ENCODE peak calls at places on chromosomes 3 and 15, in six cellular contexts. One of them, this sample, is unnamed.

GRCh38 chr3:38155825-38156224 is 9.5 kb upstream of the OXSR1 start:
- DNase-seq in GM10248: no peak
- DNase-seq in stimulated activated naive B cell treated with anti-CD40 and anti-IgM and Interleukin-4, amounts not matched to agents 10 μg/mL and 1 μg/mL and 100 μg/mL, for 72 hours: no peak
- DNase-seq in GM13977: no peak
- DNase-seq in EL: no peak
- DNase-seq in stimulated activated CD8-positive, alpha-beta memory T cell treated with anti-CD3 and anti-CD28 coated beads, Interleukin-12 subunit alpha, Interleukin-12 subunit beta, amount 100 ng/mL, for 4 hours: no peak
- DNase-seq in this sample: no peak

GRCh38 chr15:23038741-23039150 is 623 bp downstream of the TUBGCP5 start:
- DNase-seq in GM10248: no peak
- DNase-seq in stimulated activated naive B cell treated with anti-CD40 and anti-IgM and Interleukin-4, amounts not matched to agents 10 μg/mL and 1 μg/mL and 100 μg/mL, for 72 hours: no peak
- DNase-seq in GM13977: no peak
- DNase-seq in EL: peak
- DNase-seq in stimulated activated CD8-positive, alpha-beta memory T cell treated with anti-CD3 and anti-CD28 coated beads, Interleukin-12 subunit alpha, Interleukin-12 subunit beta, amount 100 ng/mL, for 4 hours: no peak
- DNase-seq in this sample: peak

GRCh38 chr3:94049267-94049666 is 13.4 kb downstream of the DHFR2 start:
- DNase-seq in GM10248: no peak
- DNase-seq in stimulated activated naive B cell treated with anti-CD40 and anti-IgM and Interleukin-4, amounts not matched to agents 10 μg/mL and 1 μg/mL and 100 μg/mL, for 72 hours: no peak
- DNase-seq in GM13977: no peak
- DNase-seq in EL: no peak
- DNase-seq in stimulated activated CD8-positive, alpha-beta memory T cell treated with anti-CD3 and anti-CD28 coated beads, Interleukin-12 subunit alpha, Interleukin-12 subunit beta, amount 100 ng/mL, for 4 hours: no peak
- DNase-seq in this sample: no peak

GRCh38 chr3:24763421-24763820 is 268.8 kb upstream of the THRB start:
- DNase-seq in GM10248: no peak
- DNase-seq in stimulated activated naive B cell treated with anti-CD40 and anti-IgM and Interleukin-4, amounts not matched to agents 10 μg/mL and 1 μg/mL and 100 μg/mL, for 72 hours: no peak
- DNase-seq in GM13977: no peak
- DNase-seq in EL: peak
- DNase-seq in stimulated activated CD8-positive, alpha-beta memory T cell treated with anti-CD3 and anti-CD28 coated beads, Interleukin-12 subunit alpha, Interleukin-12 subunit beta, amount 100 ng/mL, for 4 hours: no peak
- DNase-seq in this sample: peak

GRCh38 chr15:57220220-57220619 is 156.1 kb upstream of the CGNL1 start:
- DNase-seq in GM10248: no peak
- DNase-seq in stimulated activated naive B cell treated with anti-CD40 and anti-IgM and Interleukin-4, amounts not matched to agents 10 μg/mL and 1 μg/mL and 100 μg/mL, for 72 hours: no peak
- DNase-seq in GM13977: no peak
- DNase-seq in EL: peak
- DNase-seq in stimulated activated CD8-positive, alpha-beta memory T cell treated with anti-CD3 and anti-CD28 coated beads, Interleukin-12 subunit alpha, Interleukin-12 subunit beta, amount 100 ng/mL, for 4 hours: no peak
- DNase-seq in this sample: no peak

GRCh38 chr3:137105277-137105977 is 147.6 kb downstream of the IL20RB start:
- DNase-seq in GM10248: peak
- DNase-seq in stimulated activated naive B cell treated with anti-CD40 and anti-IgM and Interleukin-4, amounts not matched to agents 10 μg/mL and 1 μg/mL and 100 μg/mL, for 72 hours: no peak
- DNase-seq in GM13977: peak
- DNase-seq in EL: peak
- DNase-seq in stimulated activated CD8-positive, alpha-beta memory T cell treated with anti-CD3 and anti-CD28 coated beads, Interleukin-12 subunit alpha, Interleukin-12 subunit beta, amount 100 ng/mL, for 4 hours: no peak
- DNase-seq in this sample: peak

GRCh38 chr3:190252080-190252479 is 70.2 kb downstream of the CLDN1 start:
- DNase-seq in GM10248: no peak
- DNase-seq in stimulated activated naive B cell treated with anti-CD40 and anti-IgM and Interleukin-4, amounts not matched to agents 10 μg/mL and 1 μg/mL and 100 μg/mL, for 72 hours: no peak
- DNase-seq in GM13977: no peak
- DNase-seq in EL: peak
- DNase-seq in stimulated activated CD8-positive, alpha-beta memory T cell treated with anti-CD3 and anti-CD28 coated beads, Interleukin-12 subunit alpha, Interleukin-12 subunit beta, amount 100 ng/mL, for 4 hours: no peak
- DNase-seq in this sample: no peak

GRCh38 chr3:79415351-79415750 is 352.4 kb downstream of the ROBO1 start:
- DNase-seq in GM10248: no peak
- DNase-seq in stimulated activated naive B cell treated with anti-CD40 and anti-IgM and Interleukin-4, amounts not matched to agents 10 μg/mL and 1 μg/mL and 100 μg/mL, for 72 hours: no peak
- DNase-seq in GM13977: no peak
- DNase-seq in EL: no peak
- DNase-seq in stimulated activated CD8-positive, alpha-beta memory T cell treated with anti-CD3 and anti-CD28 coated beads, Interleukin-12 subunit alpha, Interleukin-12 subunit beta, amount 100 ng/mL, for 4 hours: no peak
- DNase-seq in this sample: no peak

GRCh38 chr3:62995142-62995541 is 119.9 kb upstream of the CADPS start:
- DNase-seq in GM10248: no peak
- DNase-seq in stimulated activated naive B cell treated with anti-CD40 and anti-IgM and Interleukin-4, amounts not matched to agents 10 μg/mL and 1 μg/mL and 100 μg/mL, for 72 hours: no peak
- DNase-seq in GM13977: no peak
- DNase-seq in EL: no peak
- DNase-seq in stimulated activated CD8-positive, alpha-beta memory T cell treated with anti-CD3 and anti-CD28 coated beads, Interleukin-12 subunit alpha, Interleukin-12 subunit beta, amount 100 ng/mL, for 4 hours: no peak
- DNase-seq in this sample: no peak

GRCh38 chr15:85766007-85766831 is 28.5 kb downstream of the KLHL25 start:
- DNase-seq in GM10248: no peak
- DNase-seq in stimulated activated naive B cell treated with anti-CD40 and anti-IgM and Interleukin-4, amounts not matched to agents 10 μg/mL and 1 μg/mL and 100 μg/mL, for 72 hours: no peak
- DNase-seq in GM13977: no peak
- DNase-seq in EL: no peak
- DNase-seq in stimulated activated CD8-positive, alpha-beta memory T cell treated with anti-CD3 and anti-CD28 coated beads, Interleukin-12 subunit alpha, Interleukin-12 subunit beta, amount 100 ng/mL, for 4 hours: no peak
- DNase-seq in this sample: peak

GRCh38 chr3:37712918-37713819 is 148.5 kb upstream of the CTDSPL start:
- DNase-seq in GM10248: no peak
- DNase-seq in stimulated activated naive B cell treated with anti-CD40 and anti-IgM and Interleukin-4, amounts not matched to agents 10 μg/mL and 1 μg/mL and 100 μg/mL, for 72 hours: no peak
- DNase-seq in GM13977: no peak
- DNase-seq in EL: peak
- DNase-seq in stimulated activated CD8-positive, alpha-beta memory T cell treated with anti-CD3 and anti-CD28 coated beads, Interleukin-12 subunit alpha, Interleukin-12 subunit beta, amount 100 ng/mL, for 4 hours: no peak
- DNase-seq in this sample: peak

GRCh38 chr3:136074546-136074945 is 109.0 kb downstream of the PPP2R3A start:
- DNase-seq in GM10248: no peak
- DNase-seq in stimulated activated naive B cell treated with anti-CD40 and anti-IgM and Interleukin-4, amounts not matched to agents 10 μg/mL and 1 μg/mL and 100 μg/mL, for 72 hours: no peak
- DNase-seq in GM13977: no peak
- DNase-seq in EL: peak
- DNase-seq in stimulated activated CD8-positive, alpha-beta memory T cell treated with anti-CD3 and anti-CD28 coated beads, Interleukin-12 subunit alpha, Interleukin-12 subunit beta, amount 100 ng/mL, for 4 hours: no peak
- DNase-seq in this sample: no peak

GRCh38 chr15:90988249-90988648 is 6.1 kb downstream of the PRC1 start:
- DNase-seq in GM10248: no peak
- DNase-seq in stimulated activated naive B cell treated with anti-CD40 and anti-IgM and Interleukin-4, amounts not matched to agents 10 μg/mL and 1 μg/mL and 100 μg/mL, for 72 hours: no peak
- DNase-seq in GM13977: no peak
- DNase-seq in EL: no peak
- DNase-seq in stimulated activated CD8-positive, alpha-beta memory T cell treated with anti-CD3 and anti-CD28 coated beads, Interleukin-12 subunit alpha, Interleukin-12 subunit beta, amount 100 ng/mL, for 4 hours: no peak
- DNase-seq in this sample: no peak

GRCh38 chr3:9079674-9080073 is 116.4 kb upstream of the RAD18 start:
- DNase-seq in GM10248: no peak
- DNase-seq in stimulated activated naive B cell treated with anti-CD40 and anti-IgM and Interleukin-4, amounts not matched to agents 10 μg/mL and 1 μg/mL and 100 μg/mL, for 72 hours: no peak
- DNase-seq in GM13977: no peak
- DNase-seq in EL: peak
- DNase-seq in stimulated activated CD8-positive, alpha-beta memory T cell treated with anti-CD3 and anti-CD28 coated beads, Interleukin-12 subunit alpha, Interleukin-12 subunit beta, amount 100 ng/mL, for 4 hours: no peak
- DNase-seq in this sample: no peak

GRCh38 chr3:197951392-197951990 is 1.5 kb downstream of the RPL35A start:
- DNase-seq in GM10248: no peak
- DNase-seq in stimulated activated naive B cell treated with anti-CD40 and anti-IgM and Interleukin-4, amounts not matched to agents 10 μg/mL and 1 μg/mL and 100 μg/mL, for 72 hours: no peak
- DNase-seq in GM13977: no peak
- DNase-seq in EL: no peak
- DNase-seq in stimulated activated CD8-positive, alpha-beta memory T cell treated with anti-CD3 and anti-CD28 coated beads, Interleukin-12 subunit alpha, Interleukin-12 subunit beta, amount 100 ng/mL, for 4 hours: no peak
- DNase-seq in this sample: no peak

GRCh38 chr3:71066356-71066755 is 517.2 kb downstream of the FOXP1 start:
- DNase-seq in GM10248: no peak
- DNase-seq in stimulated activated naive B cell treated with anti-CD40 and anti-IgM and Interleukin-4, amounts not matched to agents 10 μg/mL and 1 μg/mL and 100 μg/mL, for 72 hours: peak
- DNase-seq in GM13977: no peak
- DNase-seq in EL: no peak
- DNase-seq in stimulated activated CD8-positive, alpha-beta memory T cell treated with anti-CD3 and anti-CD28 coated beads, Interleukin-12 subunit alpha, Interleukin-12 subunit beta, amount 100 ng/mL, for 4 hours: no peak
- DNase-seq in this sample: no peak

This sample was measured in kidney glomerular epithelial cell.